ENCODE peak calls at places on chromosomes 7 and 10, in six cellular contexts. C is GM23248, P is HCT116, S is neural progenitor cell, A is SK-N-SH, E is MM.1S. D is an unnamed sample.

GRCh38 chr10:125343118-125343752 is 182.9 kb upstream of the CTBP2 start:
- DNase-seq in E (no peak), A (peak), S (peak), C (peak), P (peak), D (peak)

GRCh38 chr10:30529373-30529998 is 95.5 kb downstream of the MAP3K8 start:
- DNase-seq in S (no peak), E (peak), P (no peak), A (no peak), C (no peak), D (no peak)

GRCh38 chr7:129514683-129515082 is 12.4 kb downstream of the SMKR1 start:
- DNase-seq in P (no peak), A (no peak), C (peak), S (no peak), E (peak), D (no peak)

GRCh38 chr10:97689637-97690036 is 2.6 kb upstream of the AVPI1 start:
- DNase-seq in P (peak), C (peak), E (no peak), A (no peak), S (no peak), D (peak)

GRCh38 chr10:97117372-97117771 is 68.4 kb downstream of the SLIT1 start:
- DNase-seq in S (no peak), P (peak), C (peak), A (no peak), E (no peak), D (peak)

GRCh38 chr10:63720689-63721088 is 199.5 kb downstream of the REEP3 start:
- DNase-seq in S (no peak), E (no peak), A (no peak), P (no peak), C (no peak), D (peak)

GRCh38 chr7:97639036-97639435 is 92.8 kb upstream of the TAC1 start:
- DNase-seq in E (no peak), P (no peak), C (peak), A (no peak), S (no peak), D (peak)

GRCh38 chr10:4011136-4011812 is 226.3 kb upstream of the KLF6 start:
- DNase-seq in E (no peak), P (no peak), S (no peak), A (no peak), C (no peak), D (no peak)

GRCh38 chr10:115093286-115093775 is at the start of gene ATRNL1:
- DNase-seq in E (peak), P (no peak), S (peak), C (peak), A (peak), D (no peak)

GRCh38 chr10:35289198-35289597 is 47.1 kb upstream of the CCNY start:
- DNase-seq in C (no peak), A (no peak), S (no peak), P (no peak), E (no peak), D (no peak)

GRCh38 chr7:19442016-19442785 is 266.6 kb downstream of the POLR1F start:
- DNase-seq in E (no peak), S (peak), P (peak), A (peak), C (peak), D (peak)

GRCh38 chr7:148620749-148621372 is 30.3 kb downstream of the C7orf33 start:
- DNase-seq in E (no peak), C (no peak), S (no peak), P (peak), A (no peak), D (peak)

GRCh38 chr7:142539901-142540300 is 209.4 kb upstream of the PRSS1 start:
- DNase-seq in S (no peak), C (peak), A (no peak), P (no peak), E (peak), D (peak)

GRCh38 chr7:4759211-4759610 is 16.2 kb upstream of the AP5Z1 start:
- DNase-seq in A (no peak), P (no peak), C (no peak), E (no peak), S (no peak), D (no peak)

GRCh38 chr7:142992427-142992826 is 30.3 kb upstream of the KEL start:
- DNase-seq in S (no peak), A (no peak), C (no peak), E (peak), P (no peak), D (no peak)

GRCh38 chr10:3886666-3887251 is 101.8 kb upstream of the KLF6 start:
- DNase-seq in S (no peak), C (peak), P (no peak), E (no peak), A (peak), D (peak)

GRCh38 chr10:68231106-68231901 is 609 bp downstream of the ATOH7 start:
- DNase-seq in C (peak), E (peak), S (peak), P (peak), A (peak), D (peak)

GRCh38 chr7:409344-410281 is 110.0 kb downstream of the PDGFA start:
- DNase-seq in P (no peak), E (no peak), C (no peak), S (peak), A (peak), D (no peak)

GRCh38 chr10:23053036-23053435 is 42.3 kb upstream of the MSRB2 start:
- DNase-seq in A (no peak), E (no peak), P (no peak), C (peak), S (no peak), D (peak)

GRCh38 chr10:34489436-34489835 is 325.7 kb downstream of the PARD3 start:
- DNase-seq in A (no peak), C (no peak), P (no peak), S (no peak), E (no peak), D (no peak)

GRCh38 chr10:130050721-130051120 is 59.9 kb downstream of the C10orf143 start:
- DNase-seq in S (no peak), E (no peak), P (no peak), C (no peak), A (no peak), D (no peak)

GRCh38 chr7:156238366-156239133 is 402.0 kb upstream of the RNF32 start:
- DNase-seq in E (no peak), P (no peak), A (no peak), S (no peak), C (no peak), D (no peak)

GRCh38 chr7:155188357-155188756 is 109.3 kb upstream of the INSIG1 start:
- DNase-seq in E (no peak), C (no peak), P (no peak), A (no peak), S (no peak), D (peak)

GRCh38 chr10:118835682-118836326 is 81.0 kb upstream of the CACUL1 start:
- DNase-seq in C (no peak), S (no peak), A (peak), E (no peak), P (peak), D (peak)

GRCh38 chr7:49714182-49714581 is 59.3 kb upstream of the VWC2 start:
- DNase-seq in S (no peak), P (no peak), E (no peak), C (no peak), A (no peak), D (no peak)

GRCh38 chr10:129193148-129193547 is 273.9 kb upstream of the MGMT start:
- DNase-seq in E (no peak), S (no peak), C (peak), P (no peak), A (no peak), D (no peak)

GRCh38 chr7:131688738-131689661 is 132.6 kb upstream of the PODXL start:
- DNase-seq in A (peak), C (peak), E (peak), P (peak), S (peak), D (peak)

GRCh38 chr7:137818036-137818435 is 28.7 kb downstream of the DGKI start:
- DNase-seq in E (no peak), P (no peak), C (peak), A (no peak), S (no peak), D (no peak)

GRCh38 chr7:105648561-105649401 is 67.5 kb upstream of the EFCAB10 start:
- DNase-seq in C (peak), E (no peak), S (peak), A (peak), P (peak), D (peak)

GRCh38 chr7:1569833-1570632 is at the start of gene PSMG3:
- DNase-seq in E (peak), P (peak), S (peak), A (peak), C (peak), D (peak)

GRCh38 chr7:130904031-130904757 is 170.2 kb upstream of the KLF14 start:
- DNase-seq in S (no peak), A (no peak), C (peak), E (no peak), P (peak), D (peak)

GRCh38 chr10:12605580-12606405 is 256.4 kb downstream of the CAMK1D start:
- DNase-seq in A (no peak), E (peak), S (peak), P (no peak), C (peak), D (peak)

GRCh38 chr10:70145666-70146488 is 623 bp downstream of the TYSND1 start:
- DNase-seq in C (peak), P (no peak), S (peak), E (peak), A (peak), D (peak)

GRCh38 chr7:158582089-158582456 is 5.5 kb downstream of the PTPRN2 start:
- DNase-seq in S (no peak), C (no peak), A (no peak), P (no peak), E (no peak), D (no peak)

GRCh38 chr7:79774150-79774549 is 320.7 kb upstream of the MAGI2 start:
- DNase-seq in P (no peak), S (no peak), A (no peak), C (peak), E (no peak), D (peak)

GRCh38 chr10:80612261-80612660 is 74.6 kb downstream of the SH2D4B start:
- DNase-seq in A (no peak), E (no peak), C (no peak), S (no peak), P (no peak), D (no peak)

GRCh38 chr10:131233611-131234258 is 77.8 kb downstream of the TCERG1L start:
- DNase-seq in P (no peak), S (no peak), A (no peak), C (no peak), E (no peak), D (no peak)

GRCh38 chr7:112929411-112929810 is 139.2 kb upstream of the TMEM168 start:
- DNase-seq in A (no peak), S (no peak), C (peak), P (no peak), E (no peak), D (no peak)

GRCh38 chr10:71675295-71675970 is 44.1 kb downstream of the C10orf105 start:
- DNase-seq in S (no peak), C (no peak), E (no peak), A (no peak), P (no peak), D (no peak)

GRCh38 chr10:25555865-25556264 is 378.2 kb upstream of the MYO3A start:
- DNase-seq in C (no peak), P (no peak), E (no peak), A (no peak), S (no peak), D (no peak)

DNA sequence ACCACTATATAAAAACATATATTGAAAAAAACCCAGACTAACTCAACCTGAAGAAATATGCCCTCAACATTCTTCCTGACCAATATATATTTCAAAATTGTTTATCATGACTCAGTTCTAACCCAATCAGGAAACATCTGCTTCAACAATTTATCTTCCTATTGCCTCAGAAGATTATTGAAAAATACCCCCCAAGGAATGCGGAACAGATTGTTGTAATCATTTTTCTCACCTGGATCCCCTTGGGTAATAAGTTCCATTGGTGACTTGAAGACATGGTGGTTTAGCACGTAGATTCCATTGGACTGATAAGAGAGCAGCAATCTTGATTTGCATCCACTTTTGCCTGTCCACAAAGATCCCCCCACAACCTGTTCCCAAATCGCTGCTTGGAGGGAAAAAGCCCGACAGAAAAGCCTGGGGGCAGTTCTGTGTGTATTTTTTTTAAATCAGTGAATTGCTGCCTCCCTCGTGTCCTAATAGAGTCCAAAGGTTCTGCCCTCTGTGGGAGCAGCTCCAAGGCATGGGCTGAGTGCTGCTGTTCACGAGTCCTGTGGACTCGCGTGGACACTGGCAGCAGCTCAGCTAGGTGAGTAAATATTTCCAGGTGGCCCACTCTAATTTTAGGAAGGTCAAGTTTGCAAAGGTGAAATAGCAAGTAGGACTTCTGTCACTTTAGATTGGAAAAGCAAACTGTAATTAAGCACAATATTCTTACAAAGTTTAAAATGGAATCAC is 5.9 kb upstream of the INHBA start:
- DNase-seq in E (no peak), C (no peak), S (no peak), P (no peak), A (no peak), D (no peak)
- H3K4me2 ChIP-seq in E (no peak), C (peak), S (no peak), P (no peak), A (no peak), D (no peak)

GRCh38 chr10:28403090-28403489 is 100.2 kb upstream of the MPP7 start:
- DNase-seq in C (peak), A (no peak), E (no peak), P (no peak), S (no peak), D (no peak)

GRCh38 chr10:28396317-28396716 is 93.5 kb upstream of the MPP7 start:
- DNase-seq in S (no peak), P (no peak), A (no peak), E (no peak), C (peak), D (no peak)

GRCh38 chr10:28397229-28397628 is 94.4 kb upstream of the MPP7 start:
- DNase-seq in P (no peak), S (no peak), A (no peak), C (no peak), E (no peak), D (no peak)

GRCh38 chr10:28400678-28401077 is 97.8 kb upstream of the MPP7 start:
- DNase-seq in S (no peak), A (no peak), E (no peak), C (no peak), P (no peak), D (no peak)

DNA sequence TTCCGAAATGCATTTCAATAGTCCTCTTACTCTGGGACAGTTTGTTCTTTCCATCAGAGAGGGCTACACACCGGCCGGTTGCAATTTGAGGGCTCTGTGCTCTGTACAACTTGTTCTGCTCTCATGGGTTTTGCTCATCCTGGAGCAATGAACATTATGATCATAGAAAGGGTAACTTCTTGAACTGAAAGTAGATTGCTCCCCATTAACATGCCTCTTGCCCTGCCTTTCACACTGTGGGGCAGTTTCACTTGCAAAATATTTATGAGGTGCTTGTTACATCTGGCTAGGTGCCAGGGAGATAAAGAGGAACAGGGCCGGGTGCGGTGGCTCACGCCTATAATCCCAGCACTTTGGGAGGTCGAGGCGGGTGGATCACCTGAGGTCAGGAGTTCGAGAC is 97.3 kb upstream of the MPP7 start:
- DNase-seq in P (no peak), E (no peak), C (no peak), A (no peak), S (no peak), D (no peak)
- TF ChIP-seq EZH2phosphoT487 in P (no peak), E (no peak), C (no peak), A (no peak), S (no peak), D (no peak)

GRCh38 chr10:79149345-79149661 is 80.5 kb downstream of the ZMIZ1 start:
- DNase-seq in C (no peak), S (no peak), P (no peak), A (no peak), E (no peak), D (no peak)

GRCh38 chr10:79147796-79148451 is 79.2 kb downstream of the ZMIZ1 start:
- DNase-seq in P (no peak), E (no peak), A (no peak), C (no peak), S (no peak), D (no peak)

GRCh38 chr10:79148452-79149344 is 79.9 kb downstream of the ZMIZ1 start:
- DNase-seq in S (peak), P (no peak), A (peak), E (no peak), C (peak), D (peak)

GRCh38 chr10:79150444-79150754 is 81.6 kb downstream of the ZMIZ1 start:
- DNase-seq in C (no peak), S (no peak), A (no peak), E (no peak), P (no peak), D (no peak)

GRCh38 chr10:79149662-79150443 is 81.1 kb downstream of the ZMIZ1 start:
- DNase-seq in P (peak), A (peak), S (peak), E (no peak), C (peak), D (peak)
- H3K9ac ChIP-seq in P (peak), A (peak), S (no peak), E (no peak), C (peak), D (peak)

GRCh38 chr7:2624293-2624881 is 7.4 kb upstream of the TTYH3 start:
- DNase-seq in P (no peak), C (no peak), E (no peak), A (no peak), S (no peak), D (no peak)
- H3K4me2 ChIP-seq in P (no peak), C (no peak), E (no peak), A (no peak), S (no peak), D (no peak)

GRCh38 chr7:30070052-30070451 is 41.8 kb downstream of the PLEKHA8 start:
- DNase-seq in C (no peak), S (no peak), A (no peak), P (no peak), E (no peak), D (no peak)

GRCh38 chr7:30079880-30080279 is 51.7 kb downstream of the PLEKHA8 start:
- DNase-seq in C (no peak), A (no peak), E (no peak), S (no peak), P (no peak), D (no peak)

GRCh38 chr7:30069096-30069867 is 41.1 kb downstream of the PLEKHA8 start:
- DNase-seq in E (no peak), C (no peak), A (no peak), S (no peak), P (no peak), D (no peak)

GRCh38 chr7:30076411-30076810 is 48.2 kb downstream of the PLEKHA8 start:
- DNase-seq in S (no peak), P (no peak), E (no peak), A (no peak), C (no peak), D (no peak)

DNA sequence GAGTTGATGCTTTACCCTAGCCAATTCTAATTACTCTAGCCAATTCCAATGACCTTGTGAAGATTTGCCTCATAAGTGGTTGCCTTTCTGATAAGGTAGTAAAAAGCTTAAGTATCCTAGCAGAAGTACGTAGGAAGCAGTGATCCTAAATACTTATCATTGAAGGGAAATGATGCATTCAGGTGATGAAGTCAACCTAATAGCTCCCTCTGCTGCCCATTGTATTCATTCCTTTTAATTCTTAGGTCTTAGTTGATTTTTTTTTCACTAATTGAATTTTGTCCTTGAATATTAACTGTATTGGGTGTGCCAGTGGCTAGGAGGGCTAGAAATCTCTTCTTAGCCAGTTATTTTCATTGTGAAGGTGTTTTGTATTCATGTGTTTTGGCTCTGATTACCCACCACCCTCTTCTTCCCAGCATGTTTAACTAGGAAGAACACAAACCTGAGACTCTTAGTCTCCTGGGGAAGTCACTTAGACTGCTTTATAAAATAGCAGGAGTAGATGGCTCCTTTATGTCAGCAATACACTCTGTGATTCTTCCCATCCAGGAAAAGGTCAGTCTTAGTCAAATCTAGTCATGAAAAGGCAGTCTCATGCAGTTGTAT is 46.3 kb downstream of the PLEKHA8 start:
- DNase-seq in E (peak), A (peak), C (peak), P (peak), S (peak), D (peak)
- TF ChIP-seq EZH2phosphoT487 in E (no peak), A (no peak), C (no peak), P (no peak), S (no peak), D (no peak)